ENCODE peak calls at places on chromosomes 6 and 20, in nine cellular contexts. P is tibial nerve, L is PC-3, C is body of pancreas, D is upper lobe of left lung, U is thyroid gland, Z is SK-N-SH, B is Caco-2, N is HepG2. V is an unnamed sample. For H3K27me3, the result is how much of the 10 kb centered on the place peaks cover.

GRCh38 chr20:15265910-15266309 is 928.5 kb upstream of the FLRT3 start:
- DNase-seq in L (peak), P (no peak), U (no peak), C (no peak), N (no peak), D (no peak), B (no peak), Z (no peak), V (no peak)

GRCh38 chr6:24495516-24495847 is 713 bp downstream of the ALDH5A1 start:
- DNase-seq in D (no peak), C (peak), L (peak), U (peak), P (peak), N (peak), Z (no peak), B (peak), V (no peak)

GRCh38 chr6:106451419-106451818 is 90.9 kb downstream of the CRYBG1 start:
- DNase-seq in U (no peak), B (no peak), C (no peak), N (no peak), L (no peak), D (no peak), P (no peak), Z (no peak), V (no peak)

GRCh38 chr6:165883851-165884640 is 221.0 kb upstream of the PDE10A start:
- DNase-seq in U (no peak), P (no peak), N (no peak), B (no peak), Z (no peak), D (no peak), L (peak), C (no peak), V (no peak)

GRCh38 chr6:70479236-70479635 is 65.9 kb downstream of the FAM135A start:
- DNase-seq in P (no peak), C (no peak), B (no peak), Z (peak), U (no peak), L (no peak), N (no peak), D (no peak), V (no peak)

GRCh38 chr6:35736293-35736894 is 438 bp upstream of the ARMC12 start:
- DNase-seq in L (peak), Z (peak), D (no peak), C (peak), B (peak), N (peak), P (peak), U (peak), V (no peak)

GRCh38 chr6:118203421-118204000 is 296.4 kb downstream of the SLC35F1 start:
- DNase-seq in D (no peak), B (no peak), P (no peak), U (no peak), Z (no peak), L (no peak), C (no peak), N (no peak), V (no peak)

GRCh38 chr6:165920896-165921671 is 246.6 kb downstream of the TBXT start:
- DNase-seq in L (no peak), Z (no peak), U (no peak), C (no peak), B (no peak), P (no peak), D (no peak), N (no peak), V (no peak)

GRCh38 chr20:54368578-54368977 is 106.8 kb upstream of the DOK5 start:
- DNase-seq in P (no peak), B (no peak), D (no peak), N (no peak), C (no peak), L (no peak), Z (no peak), U (no peak), V (no peak)

DNA sequence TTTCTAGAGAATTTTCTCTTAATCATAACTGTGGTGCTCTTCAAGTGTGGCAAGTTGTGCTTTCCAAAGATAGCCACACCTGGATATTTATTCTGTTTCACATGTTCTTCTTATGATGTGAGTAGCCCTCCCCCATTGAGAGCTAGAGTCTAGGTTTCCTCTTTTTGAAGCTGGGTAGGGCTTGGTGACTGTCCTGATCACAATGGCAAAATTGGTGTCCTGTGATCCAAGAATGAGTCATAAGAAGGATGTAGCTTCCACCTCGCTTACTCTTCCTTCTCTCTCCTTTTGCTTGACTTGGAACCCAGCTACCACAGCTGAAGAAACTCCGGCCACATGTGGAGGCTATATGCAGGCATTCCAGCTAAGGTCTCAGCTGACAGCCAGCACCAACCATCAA is 7.4 kb upstream of the IGF2R start:
- DNase-seq in Z (no peak), L (peak), C (no peak), P (no peak), B (no peak), U (no peak), N (no peak), D (no peak), V (no peak)
- H3K4me3 ChIP-seq in Z (no peak), L (no peak), C (no peak), P (no peak), B (no peak), U (no peak), N (no peak), D (no peak), V (no peak)

DNA sequence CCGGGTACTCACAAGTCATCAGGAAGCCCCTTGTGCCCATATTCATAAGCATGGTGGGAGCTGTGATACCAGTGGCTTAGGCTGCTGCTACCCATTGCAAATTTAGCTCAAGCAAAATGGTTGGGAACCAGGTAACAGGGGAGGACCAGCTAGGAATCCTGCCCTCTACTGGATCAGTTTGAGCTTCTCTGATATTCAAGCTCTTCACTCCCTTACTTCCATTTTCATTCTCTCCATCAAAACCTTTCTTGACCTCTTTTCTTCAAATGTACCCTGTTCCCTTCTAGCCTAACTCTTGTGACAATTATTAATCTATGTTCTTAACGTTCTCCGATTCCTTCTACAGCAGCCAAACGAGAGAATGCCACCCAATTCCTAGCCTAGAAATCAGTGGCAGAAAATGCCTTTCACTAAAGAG is 9.7 kb downstream of the NOL7 start:
- DNase-seq in U (no peak), Z (peak), L (peak), B (peak), P (no peak), D (no peak), N (peak), C (no peak), V (no peak)
- TF ChIP-seq CTCF in U (no peak), Z (peak), L (peak), B (peak), P (no peak), D (no peak), N (peak), C (no peak), V (peak)

GRCh38 chr6:142693446-142693845 is 251.5 kb downstream of the HIVEP2 start:
- DNase-seq in D (no peak), C (no peak), P (no peak), N (no peak), L (peak), B (no peak), Z (no peak), U (no peak), V (peak)
- H3K27me3 ChIP-seq in D (under half), C (under half), P (under half), N (under half), L (under half), B (under half), Z (under half), U (under half), V (under half)

GRCh38 chr6:153538491-153538890 is 407.4 kb upstream of the RGS17 start:
- DNase-seq in P (no peak), B (no peak), C (no peak), N (no peak), U (no peak), Z (peak), D (no peak), L (no peak), V (peak)
- H3K4me3 ChIP-seq in P (no peak), B (no peak), C (no peak), N (no peak), U (no peak), Z (no peak), D (no peak), L (no peak), V (no peak)